ENCODE peak calls at places on chromosomes 13 and 19, in five cellular contexts. T is HCT116, Q is H1, U is K562, A is HepG2. L is an unnamed sample.

GRCh38 chr19:45771331-45771933 is 2.4 kb upstream of the SIX5 start:
- DNase-seq in T (no peak), Q (no peak), U (no peak), A (no peak), L (no peak)

GRCh38 chr19:11422163-11423068 is 3.3 kb upstream of the RGL3 start:
- DNase-seq in U (no peak), T (no peak), A (no peak), Q (peak), L (peak)

GRCh38 chr13:112685856-112686255 is 4.0 kb upstream of the ATP11A start:
- DNase-seq in A (no peak), T (no peak), U (no peak), Q (no peak), L (no peak)

GRCh38 chr19:50818859-50819472 is 4.6 kb downstream of the KLK1 start:
- DNase-seq in A (no peak), T (no peak), U (no peak), Q (no peak), L (no peak)

GRCh38 chr13:98664047-98664446 is 87.1 kb upstream of the STK24 start:
- DNase-seq in A (no peak), T (peak), Q (no peak), U (no peak), L (no peak)

GRCh38 chr13:92175330-92175729 is 776.9 kb downstream of the GPC5 start:
- DNase-seq in T (no peak), A (peak), U (peak), Q (no peak), L (no peak)

GRCh38 chr13:44416297-44416696 is 42.7 kb downstream of the SERP2 start:
- DNase-seq in T (no peak), A (no peak), Q (no peak), U (no peak), L (no peak)

GRCh38 chr13:43805071-43805468 is 18.3 kb upstream of the ENOX1 start:
- DNase-seq in T (peak), U (no peak), A (peak), Q (no peak), L (no peak)

GRCh38 chr19:46346821-46347571 is at the start of gene PPP5C:
- DNase-seq in A (peak), U (peak), Q (peak), T (peak), L (peak)

GRCh38 chr19:18896421-18896841 is 473 bp upstream of the CERS1 start:
- DNase-seq in A (no peak), U (no peak), T (no peak), Q (no peak), L (no peak)

GRCh38 chr13:110306960-110307696 is at the start of the genes COL4A1 and COL4A2:
- DNase-seq in Q (no peak), T (no peak), A (no peak), U (no peak), L (no peak)

GRCh38 chr19:8526345-8527062 is 12.5 kb upstream of the ZNF414 start:
- DNase-seq in Q (peak), T (peak), U (peak), A (peak), L (peak)

GRCh38 chr13:69291292-69291906 is 816.2 kb upstream of the ATXN8OS start:
- DNase-seq in A (no peak), Q (no peak), U (no peak), T (no peak), L (no peak)

GRCh38 chr19:27675771-27676170 is 1537.2 kb downstream of the UQCRFS1 start:
- DNase-seq in Q (no peak), T (no peak), U (no peak), A (no peak), L (no peak)

GRCh38 chr13:79901336-79901735 is 420.4 kb downstream of the NDFIP2 start:
- DNase-seq in U (no peak), A (no peak), Q (no peak), T (no peak), L (no peak)

GRCh38 chr13:35866801-35867200 is 264.4 kb downstream of the DCLK1 start:
- DNase-seq in T (no peak), U (no peak), Q (no peak), A (no peak), L (no peak)

GRCh38 chr13:77533875-77534788 is 1.4 kb upstream of the SCEL start:
- DNase-seq in T (no peak), A (no peak), Q (no peak), U (no peak), L (no peak)

GRCh38 chr13:96860829-96861228 is 133.4 kb downstream of the OXGR1 start:
- DNase-seq in A (no peak), U (no peak), T (no peak), Q (no peak), L (no peak)

GRCh38 chr19:15991602-15992001 is 42.8 kb downstream of the OR10H4 start:
- DNase-seq in U (no peak), A (no peak), Q (no peak), T (no peak), L (no peak)

GRCh38 chr19:29671393-29672076 is 6.3 kb downstream of the PLEKHF1 start:
- DNase-seq in A (peak), Q (no peak), T (no peak), U (peak), L (peak)

GRCh38 chr13:66532146-66532545 is 698.0 kb downstream of the PCDH9 start:
- DNase-seq in A (no peak), U (no peak), T (no peak), Q (no peak), L (no peak)

GRCh38 chr13:57878291-57878690 is 246.7 kb downstream of the PCDH17 start:
- DNase-seq in T (no peak), U (no peak), A (no peak), Q (no peak), L (no peak)

GRCh38 chr19:58033741-58034475 is at the start of gene ZSCAN1:
- DNase-seq in A (no peak), U (no peak), T (no peak), Q (peak), L (peak)

GRCh38 chr13:30567072-30567471 is 50.6 kb upstream of the USPL1 start:
- DNase-seq in A (no peak), Q (no peak), T (no peak), U (no peak), L (no peak)

GRCh38 chr19:41792513-41793413 is 3.6 kb upstream of the CEACAM3 start:
- DNase-seq in T (peak), Q (peak), A (peak), U (peak), L (peak)

GRCh38 chr19:7888145-7888825 is at the start of gene LRRC8E:
- DNase-seq in A (peak), T (no peak), Q (no peak), U (peak), L (peak)

GRCh38 chr13:75789451-75790197 is 153.5 kb downstream of the LMO7 start:
- DNase-seq in A (no peak), U (no peak), T (no peak), Q (no peak), L (no peak)

GRCh38 chr19:11581740-11582139 is 4.3 kb upstream of the ACP5 start:
- DNase-seq in T (no peak), A (no peak), U (peak), Q (no peak), L (no peak)

GRCh38 chr19:47122359-47123335 is 8.0 kb upstream of the SAE1 start:
- DNase-seq in U (no peak), T (no peak), A (peak), Q (no peak), L (peak)

GRCh38 chr19:58572818-58573657 is at the start of gene MZF1:
- DNase-seq in A (peak), Q (peak), U (peak), T (peak), L (peak)

GRCh38 chr13:94224670-94225069 is 254.8 kb downstream of the DCT start:
- DNase-seq in U (no peak), T (no peak), A (peak), Q (no peak), L (peak)

GRCh38 chr19:32677657-32678056 is 2.0 kb downstream of the RGS9BP start:
- DNase-seq in T (no peak), Q (no peak), U (no peak), A (no peak), L (no peak)

GRCh38 chr13:32911506-32911905 is 104.7 kb upstream of the KL start:
- DNase-seq in Q (peak), U (no peak), T (peak), A (peak), L (peak)

GRCh38 chr13:30257433-30258099 is 49.8 kb downstream of the KATNAL1 start:
- DNase-seq in A (no peak), T (no peak), U (no peak), Q (no peak), L (no peak)

GRCh38 chr19:41965127-41965526 is 6.0 kb upstream of the RABAC1 start:
- DNase-seq in A (no peak), T (no peak), U (no peak), Q (no peak), L (no peak)

GRCh38 chr13:71137106-71137505 is 729.9 kb downstream of the DACH1 start:
- DNase-seq in T (no peak), Q (no peak), U (no peak), A (no peak), L (no peak)

GRCh38 chr19:29098863-29099481 is 114.0 kb downstream of the UQCRFS1 start:
- DNase-seq in Q (no peak), A (no peak), U (no peak), T (no peak), L (no peak)

GRCh38 chr19:1252221-1252817 is 3.9 kb downstream of the MIDN start:
- DNase-seq in T (no peak), U (no peak), Q (no peak), A (no peak), L (no peak)
- TF ChIP-seq JUND in T (peak), U (no peak), Q (no peak), A (no peak), L (no peak)

DNA sequence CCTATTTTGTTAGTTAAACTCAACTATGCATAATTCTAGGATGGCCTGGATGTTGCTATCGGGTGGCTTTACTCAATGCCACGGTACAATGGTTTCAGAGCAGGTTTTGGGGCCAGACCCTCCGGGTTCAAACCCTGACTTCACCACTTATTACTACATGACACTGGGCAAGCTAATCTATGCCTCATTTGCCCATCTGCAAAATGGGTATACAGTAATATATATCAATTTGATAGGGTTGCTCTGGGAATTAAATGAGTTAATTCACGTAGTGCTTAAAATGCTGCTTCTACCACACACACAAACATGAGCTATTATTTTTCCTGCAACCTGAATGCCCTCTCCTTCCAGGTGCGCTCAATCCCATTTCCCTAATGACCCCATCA is 839 bp downstream of the ESD start:
- DNase-seq in U (no peak), T (no peak), Q (no peak), A (no peak), L (no peak)
- TF ChIP-seq JUND in U (no peak), T (no peak), Q (no peak), A (no peak), L (no peak)

GRCh38 chr19:17719730-17720486 is 628 bp downstream of the MAP1S start:
- DNase-seq in Q (no peak), T (no peak), A (no peak), U (peak), L (peak)

GRCh38 chr19:17720487-17720839 is 1.2 kb downstream of the MAP1S start:
- DNase-seq in T (no peak), U (no peak), Q (no peak), A (no peak), L (no peak)

GRCh38 chr19:17721821-17722220 is 2.5 kb downstream of the MAP1S start:
- DNase-seq in T (no peak), A (no peak), U (no peak), Q (no peak), L (no peak)

GRCh38 chr19:17718467-17718987 is 753 bp upstream of the MAP1S start:
- DNase-seq in Q (no peak), T (no peak), A (no peak), U (peak), L (no peak)

GRCh38 chr19:17718988-17719711 is at the start of gene MAP1S:
- DNase-seq in Q (peak), U (peak), A (peak), T (no peak), L (peak)
- TF ChIP-seq JUND in Q (no peak), U (no peak), A (no peak), T (no peak), L (no peak)

GRCh38 chr19:293436-294110 is 2.4 kb upstream of the PLPP2 start:
- DNase-seq in T (no peak), Q (no peak), U (no peak), A (no peak), L (no peak)

GRCh38 chr19:295687-296370 is 4.6 kb upstream of the PLPP2 start:
- DNase-seq in Q (no peak), U (no peak), T (no peak), A (no peak), L (no peak)

GRCh38 chr19:294819-295686 is 3.9 kb upstream of the PLPP2 start:
- DNase-seq in Q (no peak), A (no peak), U (peak), T (no peak), L (peak)

GRCh38 chr19:292951-293350 is 1.7 kb upstream of the PLPP2 start:
- DNase-seq in T (no peak), Q (no peak), A (no peak), U (no peak), L (no peak)

DNA sequence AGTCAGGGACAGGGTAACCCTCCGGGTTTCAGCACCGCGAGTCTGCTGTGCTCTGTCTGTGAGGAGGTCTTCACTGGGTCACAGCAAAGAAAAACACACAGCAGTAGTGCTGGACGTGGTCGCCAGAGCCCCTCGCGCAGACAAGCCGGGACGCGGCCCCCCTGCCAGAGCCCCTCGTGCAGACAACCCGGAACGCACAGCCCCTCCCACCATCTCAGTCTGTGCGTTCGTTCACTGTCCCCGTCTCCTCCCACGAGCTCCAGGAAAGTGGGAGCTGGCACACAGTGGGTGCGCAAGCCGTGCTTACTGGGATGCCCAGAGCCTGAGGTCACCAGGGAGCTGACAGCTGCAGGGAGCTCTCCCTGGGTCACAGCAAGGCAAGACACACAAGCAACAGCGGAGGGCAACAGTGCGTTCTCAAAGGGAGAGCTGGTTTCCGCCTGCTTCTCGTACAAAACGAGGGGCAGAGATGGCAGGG is 3.2 kb upstream of the PLPP2 start:
- DNase-seq in U (no peak), Q (no peak), T (no peak), A (no peak), L (no peak)
- TF ChIP-seq JUND in U (no peak), Q (no peak), T (no peak), A (no peak), L (no peak)

GRCh38 chr19:35142531-35143230 is 374 bp upstream of the FXYD7 start:
- DNase-seq in Q (no peak), T (no peak), A (no peak), U (peak), L (peak)
- TF ChIP-seq JUND in Q (no peak), T (no peak), A (no peak), U (no peak), L (no peak)

DNA sequence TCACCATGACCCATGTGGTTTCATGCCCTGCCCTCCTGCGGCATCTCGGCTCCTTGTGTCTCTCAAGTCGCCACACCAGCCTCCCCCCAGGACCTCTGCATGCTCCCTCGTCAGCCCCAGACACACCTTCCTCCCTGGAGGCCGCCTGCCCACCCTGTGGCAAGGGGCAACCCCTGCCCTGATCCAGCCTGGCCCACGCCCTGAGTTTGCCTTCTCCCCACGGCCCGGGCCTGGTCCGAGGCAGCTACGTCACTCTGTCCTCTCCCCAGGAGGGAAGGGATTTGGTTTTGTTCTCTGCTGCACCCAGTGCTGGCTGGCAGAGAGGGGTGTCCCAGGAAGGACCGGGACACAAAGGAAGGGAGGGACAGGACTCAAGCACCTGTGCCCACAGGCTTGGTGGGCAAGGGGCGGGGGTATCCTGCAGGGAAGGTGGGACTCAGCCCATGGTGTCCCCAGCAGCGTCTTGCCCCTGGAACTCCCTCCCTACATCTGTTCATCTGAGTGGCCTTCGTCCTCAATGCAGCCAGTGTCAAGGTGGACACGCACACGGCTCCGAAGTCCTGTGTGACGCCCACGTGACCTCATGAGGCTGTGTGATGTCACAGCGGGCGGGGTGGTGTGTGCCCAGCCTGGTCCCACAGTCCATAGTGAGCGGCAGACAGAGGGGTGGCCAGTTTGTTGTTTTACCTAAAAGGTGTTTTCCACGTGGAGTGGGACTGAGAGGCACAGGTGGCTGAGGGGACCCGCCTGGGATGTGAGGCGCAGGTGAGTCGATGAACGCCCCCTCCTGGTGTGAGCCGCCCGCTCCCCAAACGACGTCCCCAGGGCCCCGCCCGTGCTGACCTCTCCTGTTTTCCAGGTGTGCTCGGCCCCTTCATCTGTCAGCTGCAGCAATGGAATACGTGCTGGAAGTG is at the start of gene TEX29:
- DNase-seq in U (no peak), Q (no peak), T (no peak), A (no peak), L (no peak)
- TF ChIP-seq JUND in U (no peak), Q (no peak), T (no peak), A (no peak), L (no peak)